ENCODE peak calls at places on chromosome 4, in nine cellular contexts. L, B, Z, J, A, S, X, W and D are unnamed samples.

GRCh38 chr4:140609548-140610425 is 41.0 kb upstream of the UCP1 start:
- DNase-seq in B (no peak), W (peak; percentile 59), A (no peak), S (no peak), X (peak; percentile 63), J (no peak), L (no peak), Z (peak; percentile 51), D (peak; percentile 57)

GRCh38 chr4:40458109-40458508 is 123.0 kb downstream of the CHRNA9 start:
- DNase-seq in B (no peak), J (no peak), Z (no peak), S (no peak), W (no peak), A (no peak), L (no peak), X (no peak), D (no peak)

GRCh38 chr4:142752331-142752830 is 93.7 kb downstream of the INPP4B start:
- DNase-seq in L (no peak), B (no peak), J (no peak), S (no peak), A (no peak), Z (peak; percentile 53), X (no peak), W (no peak), D (no peak)

GRCh38 chr4:142846729-142847606 is 867 bp upstream of the INPP4B start:
- DNase-seq in S (peak; percentile 17), L (peak; percentile 45), X (peak; percentile 75), B (peak; percentile 58), W (peak; percentile 72), J (peak; percentile 39), A (peak; percentile 28), Z (peak; percentile 67), D (peak; percentile 81)

GRCh38 chr4:124980276-124980752 is 267.8 kb upstream of the ANKRD50 start:
- DNase-seq in L (no peak), A (no peak), S (no peak), B (no peak), Z (no peak), X (no peak), J (no peak), W (no peak), D (no peak)

GRCh38 chr4:127400736-127401346 is 231.9 kb upstream of the INTU start:
- DNase-seq in W (peak; percentile 64), S (peak; percentile 64), Z (peak; percentile 70), J (no peak), L (peak; percentile 47), B (peak; percentile 51), A (peak; percentile 41), X (peak; percentile 67), D (peak; percentile 40)

GRCh38 chr4:52198356-52198755 is 147.3 kb downstream of the SPATA18 start:
- DNase-seq in X (no peak), W (no peak), L (no peak), A (no peak), B (no peak), J (no peak), Z (no peak), S (no peak), D (no peak)

GRCh38 chr4:45036677-45037076 is 310.3 kb upstream of the GNPDA2 start:
- DNase-seq in L (no peak), S (no peak), J (no peak), B (no peak), X (no peak), W (peak; percentile 19), A (no peak), Z (peak; percentile 44), D (no peak)

GRCh38 chr4:688695-689497 is at the start of gene SLC49A3:
- DNase-seq in L (peak; percentile 47), J (no peak), A (no peak), S (no peak), X (no peak), B (peak; percentile 53), Z (peak; percentile 45), W (peak; percentile 53), D (no peak)

GRCh38 chr4:686371-687040 is 2.4 kb downstream of the SLC49A3 start:
- DNase-seq in B (no peak), W (no peak), S (no peak), J (no peak), A (no peak), X (no peak), Z (no peak), L (no peak), D (no peak)

GRCh38 chr4:689498-690122 is 659 bp upstream of the SLC49A3 start:
- DNase-seq in S (no peak), L (no peak), Z (no peak), W (no peak), B (no peak), J (no peak), X (no peak), A (no peak), D (no peak)

GRCh38 chr4:687048-687974 is 1.6 kb downstream of the SLC49A3 start:
- DNase-seq in W (peak; percentile 92), A (peak; percentile 94), Z (no peak), S (peak; percentile 59), X (no peak), L (peak; percentile 90), B (peak; percentile 90), J (no peak), D (peak; percentile 96)

GRCh38 chr4:687975-688694 is 816 bp downstream of the SLC49A3 start:
- DNase-seq in L (no peak), Z (no peak), X (no peak), B (peak; percentile 49), W (no peak), J (no peak), A (no peak), S (no peak), D (no peak)
- H3K27ac ChIP-seq in L (peak overlapping the region; percentile 85), Z (no peak overlapping the region), X (no peak overlapping the region), B (peak overlapping the region; percentile 77), W (peak overlapping the region; percentile 68), J (no peak overlapping the region), A (no peak overlapping the region), S (no peak overlapping the region), D (peak overlapping the region; percentile 79)

DNA sequence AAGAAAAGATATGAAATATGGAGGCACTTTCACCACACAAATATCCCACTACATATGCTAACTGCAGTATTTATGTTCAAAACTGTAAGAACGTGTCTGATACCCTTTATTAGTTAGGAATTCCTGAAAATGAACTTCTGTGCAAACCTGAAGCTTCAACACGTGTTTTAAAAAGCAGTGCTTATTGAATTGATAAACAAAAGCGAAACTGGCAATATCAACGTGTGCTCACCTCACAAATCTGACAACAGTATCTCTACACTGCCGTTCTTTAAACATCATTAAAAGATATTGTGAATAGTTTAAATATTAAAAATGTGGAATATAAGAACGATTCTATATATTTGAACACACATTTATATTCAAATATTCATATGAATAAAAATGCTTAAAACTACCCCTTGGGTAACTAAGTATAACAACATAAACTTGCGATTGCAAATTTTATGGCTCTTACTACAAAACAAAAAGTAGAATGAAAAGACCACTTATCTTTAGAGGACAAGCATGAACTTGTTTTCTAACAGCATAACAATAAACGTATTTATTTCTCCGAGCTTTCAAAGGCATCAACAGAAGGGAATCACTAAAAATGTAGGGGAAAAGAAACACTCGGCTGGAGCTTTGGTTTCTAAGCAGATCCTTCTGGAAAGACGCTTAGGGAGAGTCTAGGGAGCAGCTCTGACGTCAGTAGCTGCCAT is at the start of gene LRP2BP:
- DNase-seq in W (no peak), B (no peak), J (no peak), A (no peak), Z (no peak), S (no peak), X (peak; percentile 71), L (no peak), D (peak; percentile 48)
- H3K27ac ChIP-seq in W (peak within 1 kb of the TSS; percentile 91), B (peak within 1 kb of the TSS; percentile 99), J (peak within 1 kb of the TSS; percentile 97), A (peak within 1 kb of the TSS; percentile 90), Z (peak within 1 kb of the TSS; percentile 73), S (peak within 1 kb of the TSS; percentile 97), X (peak within 1 kb of the TSS; percentile 98), L (peak within 1 kb of the TSS; percentile 98), D (peak within 1 kb of the TSS; percentile 100)

GRCh38 chr4:81806485-81806884 is 334.8 kb upstream of the RASGEF1B start:
- DNase-seq in L (no peak), X (no peak), A (no peak), S (no peak), J (no peak), B (no peak), Z (no peak), W (no peak), D (no peak)

GRCh38 chr4:81807927-81808672 is 336.4 kb upstream of the RASGEF1B start:
- DNase-seq in X (no peak), A (no peak), W (no peak), S (no peak), L (no peak), J (no peak), B (peak; percentile 55), Z (no peak), D (peak; percentile 31)

GRCh38 chr4:81802308-81802846 is 330.7 kb upstream of the RASGEF1B start:
- DNase-seq in L (no peak), S (no peak), A (no peak), W (no peak), B (no peak), X (no peak), Z (no peak), J (no peak), D (no peak)

GRCh38 chr4:81807386-81807785 is 335.7 kb upstream of the RASGEF1B start:
- DNase-seq in A (no peak), J (no peak), L (no peak), B (no peak), S (no peak), Z (no peak), W (no peak), X (no peak), D (no peak)

GRCh38 chr4:81804849-81805248 is 333.1 kb upstream of the RASGEF1B start:
- DNase-seq in A (no peak), J (no peak), Z (no peak), W (no peak), L (no peak), S (no peak), B (no peak), X (no peak), D (no peak)
- H3K27ac ChIP-seq in A (no peak overlapping the region), J (no peak overlapping the region), Z (no peak overlapping the region), W (no peak overlapping the region), L (no peak overlapping the region), S (no peak overlapping the region), B (no peak overlapping the region), X (no peak overlapping the region), D (no peak overlapping the region)

DNA sequence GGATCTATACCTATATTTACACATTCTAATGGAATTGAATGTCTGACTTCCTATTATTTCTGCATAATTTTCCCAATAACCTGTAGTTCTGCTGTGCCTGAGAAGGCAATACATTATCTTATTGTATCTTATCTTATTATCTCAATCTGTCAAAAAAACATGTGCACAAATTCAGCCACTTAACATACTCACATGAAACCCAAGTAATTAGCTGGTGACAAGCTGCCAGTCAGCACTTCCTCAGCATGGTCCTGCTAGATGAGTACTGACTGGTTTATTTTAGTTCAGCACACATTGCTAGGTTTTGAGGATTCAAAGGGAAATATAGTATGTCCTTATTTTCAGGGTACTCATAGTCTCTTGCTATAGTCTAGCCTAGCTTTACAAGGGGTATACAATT is 17.9 kb upstream of the FGG start:
- DNase-seq in S (no peak), A (no peak), L (no peak), B (no peak), Z (no peak), J (no peak), W (no peak), X (peak; percentile 34), D (no peak)
- H3K27ac ChIP-seq in S (no peak overlapping the region), A (no peak overlapping the region), L (no peak overlapping the region), B (no peak overlapping the region), Z (no peak overlapping the region), J (no peak overlapping the region), W (no peak overlapping the region), X (no peak overlapping the region), D (no peak overlapping the region)